ENCODE peak calls at places on chromosomes 6 and 20, in ten cellular contexts. F is activated naive CD4-positive, alpha-beta T cell; M is naive thymus-derived CD8-positive, alpha-beta T cell; C is lung microvascular endothelial cell; G is NCI-H748 treated with DMSO at 0.1 percent for 48 hours; B is COR-L47; H is activated naive CD8-positive, alpha-beta T cell treated with anti-CD3 and anti-CD28 coated beads, Interleukin-2, amount 50 U/mL, for 24 hours; N is COLO829; Q is brain microvascular endothelial cell; R is Calu3. I is an unnamed sample.

GRCh38 chr6:42778072-42778471 is 3.8 kb upstream of the BICRAL start:
- DNase-seq in F (no peak), M (no peak), C (no peak), G (no peak), B (no peak), H (no peak), N (no peak), Q (no peak), R (no peak), I (no peak)

GRCh38 chr6:142761756-142762155 is 183.2 kb downstream of the HIVEP2 start:
- DNase-seq in F (no peak), M (no peak), C (no peak), G (no peak), B (no peak), H (no peak), N (no peak), Q (no peak), R (no peak), I (no peak)

GRCh38 chr6:156589281-156589680 is 187.9 kb upstream of the ARID1B start:
- DNase-seq in F (no peak), M (no peak), C (no peak), G (no peak), B (no peak), H (no peak), N (no peak), Q (peak; percentile 65), R (no peak), I (no peak)

GRCh38 chr6:28568515-28569108 is 42.9 kb downstream of the GPX5 start:
- DNase-seq in F (no peak), M (no peak), C (no peak), G (no peak), B (no peak), H (no peak), N (no peak), Q (no peak), R (no peak), I (peak; percentile 62)

GRCh38 chr6:31094389-31094881 is 17.9 kb downstream of the C6orf15 start:
- DNase-seq in F (peak; percentile 25), M (peak; percentile 74), C (peak; percentile 77), G (no peak), B (peak; percentile 64), H (peak; percentile 12), N (no peak), Q (no peak), R (peak; percentile 53), I (no peak)

GRCh38 chr20:49320460-49320859 is 42.6 kb upstream of the ZNFX1 start:
- DNase-seq in F (no peak), M (no peak), C (peak; percentile 15), G (no peak), B (peak; percentile 49), H (no peak), N (peak; percentile 26), Q (peak; percentile 49), R (peak; percentile 58), I (peak; percentile 19)

GRCh38 chr6:107355659-107356058 is 103.7 kb downstream of the PDSS2 start:
- DNase-seq in F (no peak), M (no peak), C (no peak), G (no peak), B (no peak), H (no peak), N (no peak), Q (no peak), R (no peak), I (no peak)

GRCh38 chr20:6940052-6940451 is 172.6 kb downstream of the BMP2 start:
- DNase-seq in F (no peak), M (no peak), C (peak; percentile 3), G (no peak), B (no peak), H (no peak), N (peak; percentile 12), Q (no peak), R (no peak), I (peak; percentile 10)

GRCh38 chr6:75436869-75437268 is 56.7 kb downstream of the FILIP1 start:
- DNase-seq in F (no peak), M (no peak), C (peak; percentile 46), G (no peak), B (no peak), H (no peak), N (no peak), Q (no peak), R (no peak), I (peak; percentile 22)

GRCh38 chr20:55649254-55649653 is 356.1 kb downstream of the CBLN4 start:
- DNase-seq in F (no peak), M (no peak), C (no peak), G (no peak), B (no peak), H (no peak), N (peak; percentile 68), Q (no peak), R (no peak), I (no peak)

GRCh38 chr6:25404693-25405169 is 125.6 kb downstream of the CARMIL1 start:
- DNase-seq in F (peak; percentile 16), M (peak; percentile 49), C (no peak), G (no peak), B (no peak), H (peak; percentile 21), N (no peak), Q (no peak), R (peak; percentile 13), I (no peak)

GRCh38 chr6:18388942-18389341 is 1.8 kb downstream of the RNF144B start:
- DNase-seq in F (no peak), M (no peak), C (peak; percentile 40), G (no peak), B (no peak), H (no peak), N (peak; percentile 14), Q (peak; percentile 62), R (no peak), I (no peak)

GRCh38 chr20:63031251-63032014 is 24.7 kb upstream of the BHLHE23 start:
- DNase-seq in F (no peak), M (no peak), C (no peak), G (no peak), B (no peak), H (no peak), N (no peak), Q (no peak), R (no peak), I (no peak)

GRCh38 chr6:35312076-35312762 is 14.6 kb downstream of the DEF6 start:
- DNase-seq in F (no peak), M (no peak), C (no peak), G (no peak), B (no peak), H (no peak), N (no peak), Q (no peak), R (no peak), I (no peak)

GRCh38 chr6:26600759-26601158 is 4.0 kb downstream of the ABT1 start:
- DNase-seq in F (no peak), M (no peak), C (no peak), G (no peak), B (no peak), H (no peak), N (no peak), Q (no peak), R (no peak), I (no peak)

GRCh38 chr20:21106171-21106694 is at the start of gene LINC00237:
- DNase-seq in F (no peak), M (no peak), C (no peak), G (no peak), B (no peak), H (no peak), N (no peak), Q (no peak), R (no peak), I (no peak)

GRCh38 chr20:23142162-23143050 is 56.3 kb upstream of the CD93 start:
- DNase-seq in F (no peak), M (no peak), C (peak; percentile 59), G (no peak), B (no peak), H (no peak), N (no peak), Q (no peak), R (no peak), I (no peak)

GRCh38 chr6:3762852-3763251 is 11.3 kb upstream of the PXDC1 start:
- DNase-seq in F (no peak), M (no peak), C (no peak), G (no peak), B (no peak), H (no peak), N (no peak), Q (no peak), R (no peak), I (no peak)

GRCh38 chr20:38123021-38123587 is 42.0 kb downstream of the TGM2 start:
- DNase-seq in F (no peak), M (no peak), C (no peak), G (no peak), B (no peak), H (no peak), N (no peak), Q (no peak), R (no peak), I (peak; percentile 98)

GRCh38 chr6:9795880-9796279 is 619.0 kb downstream of the TFAP2A start:
- DNase-seq in F (no peak), M (no peak), C (no peak), G (no peak), B (no peak), H (no peak), N (no peak), Q (no peak), R (no peak), I (no peak)

GRCh38 chr6:108621117-108621516 is 60.4 kb downstream of the FOXO3 start:
- DNase-seq in F (no peak), M (no peak), C (no peak), G (no peak), B (no peak), H (peak; percentile 26), N (peak; percentile 16), Q (peak; percentile 88), R (no peak), I (peak; percentile 33)

GRCh38 chr20:37209661-37210314 is 30.4 kb upstream of the MROH8 start:
- DNase-seq in F (no peak), M (no peak), C (no peak), G (no peak), B (no peak), H (no peak), N (no peak), Q (no peak), R (no peak), I (no peak)

GRCh38 chr6:119821380-119821779 is 471.8 kb upstream of the MAN1A1 start:
- DNase-seq in F (no peak), M (no peak), C (no peak), G (no peak), B (no peak), H (no peak), N (no peak), Q (no peak), R (no peak), I (no peak)

GRCh38 chr20:12896180-12896579 is 112.6 kb upstream of the SPTLC3 start:
- DNase-seq in F (no peak), M (no peak), C (no peak), G (no peak), B (no peak), H (no peak), N (no peak), Q (no peak), R (no peak), I (no peak)

GRCh38 chr6:125190667-125191066 is 37.1 kb downstream of the TPD52L1 start:
- DNase-seq in F (no peak), M (no peak), C (no peak), G (no peak), B (no peak), H (no peak), N (no peak), Q (no peak), R (no peak), I (no peak)

GRCh38 chr6:113631616-113632015 is 225.5 kb upstream of the MARCKS start:
- DNase-seq in F (no peak), M (no peak), C (no peak), G (no peak), B (no peak), H (no peak), N (no peak), Q (no peak), R (no peak), I (no peak)

GRCh38 chr6:83867527-83868161 is 8.2 kb downstream of the CYB5R4 start:
- DNase-seq in F (no peak), M (peak; percentile 32), C (peak; percentile 27), G (no peak), B (peak; percentile 8), H (peak; percentile 13), N (no peak), Q (peak; percentile 98), R (peak; percentile 64), I (peak; percentile 95)

GRCh38 chr20:19098806-19099578 is 113.5 kb upstream of the SLC24A3 start:
- DNase-seq in F (no peak), M (no peak), C (no peak), G (no peak), B (no peak), H (no peak), N (no peak), Q (no peak), R (no peak), I (no peak)

I was measured in trophoblast cell.